ENCODE peak calls at places on chromosomes 16 and 17, in five cellular contexts. P is A549, G is GM12878, V is K562, E is HepG2. N is an unnamed sample.

GRCh38 chr16:75087040-75087979 is 29.3 kb downstream of the LDHD start:
- DNase-seq in P (no peak), G (no peak), V (peak), E (peak), N (peak)

GRCh38 chr17:34862384-34862783 is 98.9 kb downstream of the CCT6B start:
- DNase-seq in P (no peak), G (no peak), V (no peak), E (no peak), N (no peak)

GRCh38 chr16:87227651-87228015 is 89.6 kb downstream of the C16orf95 start:
- DNase-seq in P (no peak), G (no peak), V (no peak), E (no peak), N (peak)

GRCh38 chr16:27191352-27191924 is 11.9 kb upstream of the KDM8 start:
- DNase-seq in P (no peak), G (no peak), V (no peak), E (no peak), N (no peak)

GRCh38 chr16:75038036-75038959 is 39.5 kb downstream of the ZNRF1 start:
- DNase-seq in P (no peak), G (no peak), V (peak), E (no peak), N (no peak)

GRCh38 chr16:12484987-12485386 is 318.7 kb downstream of the CPPED1 start:
- DNase-seq in P (no peak), G (no peak), V (no peak), E (no peak), N (no peak)

GRCh38 chr16:49773534-49774486 is 82.1 kb downstream of the ZNF423 start:
- DNase-seq in P (no peak), G (no peak), V (no peak), E (no peak), N (peak)

GRCh38 chr17:76477576-76477975 is 10.2 kb downstream of the AANAT start:
- DNase-seq in P (no peak), G (no peak), V (no peak), E (no peak), N (no peak)

GRCh38 chr16:2894231-2894630 is 11.2 kb downstream of the FLYWCH2 start:
- DNase-seq in P (no peak), G (no peak), V (no peak), E (no peak), N (no peak)

GRCh38 chr17:364308-364707 is 11.7 kb upstream of the RPH3AL start:
- DNase-seq in P (no peak), G (no peak), V (no peak), E (no peak), N (no peak)

GRCh38 chr16:8900343-8900742 is 18.2 kb downstream of the LITAFD start:
- DNase-seq in P (no peak), G (no peak), V (no peak), E (no peak), N (no peak)

GRCh38 chr16:55775857-55776256 is 57.0 kb downstream of the CES1 start:
- DNase-seq in P (no peak), G (no peak), V (no peak), E (no peak), N (no peak)

GRCh38 chr16:46736695-46737094 is 11.4 kb downstream of the MYLK3 start:
- DNase-seq in P (no peak), G (no peak), V (no peak), E (no peak), N (no peak)

GRCh38 chr17:9900019-9900594 is 5.0 kb downstream of the RCVRN start:
- DNase-seq in P (no peak), G (no peak), V (no peak), E (no peak), N (no peak)

GRCh38 chr16:83648347-83648746 is 159.4 kb upstream of the HSBP1 start:
- DNase-seq in P (no peak), G (no peak), V (no peak), E (no peak), N (no peak)

GRCh38 chr16:28917095-28917494 is 7.9 kb downstream of the RABEP2 start:
- DNase-seq in P (peak), G (no peak), V (no peak), E (no peak), N (no peak)

GRCh38 chr16:19919142-19919541 is 34.5 kb upstream of the GPRC5B start:
- DNase-seq in P (no peak), G (no peak), V (no peak), E (peak), N (no peak)

GRCh38 chr17:2264023-2264860 is 39.3 kb downstream of the SMG6 start:
- DNase-seq in P (no peak), G (no peak), V (no peak), E (no peak), N (peak)

GRCh38 chr17:42180922-42181850 is at the start of gene KCNH4:
- DNase-seq in P (peak), G (peak), V (peak), E (peak), N (peak)

GRCh38 chr17:36463916-36464764 is 22.3 kb upstream of the ZNHIT3 start:
- DNase-seq in P (peak), G (no peak), V (peak), E (peak), N (peak)

GRCh38 chr16:66250686-66251405 is 115.6 kb upstream of the CDH5 start:
- DNase-seq in P (no peak), G (no peak), V (no peak), E (no peak), N (no peak)

GRCh38 chr17:32259596-32259995 is 6.0 kb upstream of the RHBDL3 start:
- DNase-seq in P (no peak), G (no peak), V (no peak), E (no peak), N (no peak)

GRCh38 chr17:82832881-82833475 is 6.8 kb downstream of the ZNF750 start:
- DNase-seq in P (no peak), G (no peak), V (no peak), E (no peak), N (no peak)

GRCh38 chr16:66486773-66487579 is 59.9 kb downstream of the BEAN1 start:
- DNase-seq in P (peak), G (no peak), V (no peak), E (no peak), N (peak)

GRCh38 chr16:89167425-89167941 is 4.1 kb upstream of the CDH15 start:
- DNase-seq in P (peak), G (peak), V (peak), E (peak), N (peak)

GRCh38 chr16:4654387-4654901 is 29.8 kb downstream of the MGRN1 start:
- DNase-seq in P (no peak), G (no peak), V (no peak), E (no peak), N (no peak)

GRCh38 chr16:70749006-70749678 is 51.8 kb downstream of the VAC14 start:
- DNase-seq in P (no peak), G (no peak), V (no peak), E (no peak), N (no peak)

GRCh38 chr17:28274591-28275265 is 44.3 kb upstream of the TMEM97 start:
- DNase-seq in P (no peak), G (no peak), V (no peak), E (no peak), N (no peak)

GRCh38 chr16:27984121-27984520 is 79.4 kb downstream of the GSG1L start:
- DNase-seq in P (no peak), G (no peak), V (no peak), E (no peak), N (no peak)

GRCh38 chr17:8894189-8894611 is 26.7 kb upstream of the PIK3R6 start:
- DNase-seq in P (no peak), G (no peak), V (no peak), E (no peak), N (no peak)

GRCh38 chr17:65794572-65794971 is 233.1 kb upstream of the AXIN2 start:
- DNase-seq in P (peak), G (no peak), V (peak), E (peak), N (peak)

GRCh38 chr16:53055603-53056527 is 1.1 kb downstream of the CHD9 start:
- DNase-seq in P (peak), G (no peak), V (peak), E (peak), N (peak)

GRCh38 chr17:17413821-17414220 is 63.0 kb upstream of the MED9 start:
- DNase-seq in P (no peak), G (no peak), V (no peak), E (no peak), N (no peak)
- H3K4me2 ChIP-seq in P (no peak), G (no peak), V (no peak), E (no peak), N (no peak)

GRCh38 chr17:46078675-46079074 is 79.6 kb downstream of the STH start:
- DNase-seq in P (no peak), G (no peak), V (peak), E (no peak), N (no peak)
- TF ChIP-seq POLR2A in P (no peak), G (no peak), V (no peak), E (no peak), N (no peak)

GRCh38 chr16:1073262-1073558 is 663 bp downstream of the SSTR5 start:
- DNase-seq in P (no peak), G (no peak), V (no peak), E (no peak), N (no peak)
- TF ChIP-seq MYC in P (no peak), G (no peak), V (no peak), E (no peak), N (no peak)

GRCh38 chr17:12909511-12909910 is 108.3 kb downstream of the ELAC2 start:
- DNase-seq in P (no peak), G (no peak), V (no peak), E (no peak), N (no peak)
- H3K4me2 ChIP-seq in P (no peak), G (no peak), V (no peak), E (no peak), N (no peak)

GRCh38 chr17:7842380-7842949 is 8.4 kb downstream of the KDM6B start:
- DNase-seq in P (peak), G (no peak), V (peak), E (peak), N (peak)
- TF ChIP-seq POLR2A in P (no peak), G (peak), V (peak), E (no peak), N (no peak)

GRCh38 chr17:7095642-7096041 is 15.6 kb upstream of the CLEC10A start:
- DNase-seq in P (no peak), G (peak), V (no peak), E (no peak), N (peak)
- TF ChIP-seq MYC in P (no peak), G (no peak), V (no peak), E (no peak), N (no peak)

N was measured in endothelial cell of umbilical vein.